ENCODE peak calls at places on chromosomes 6 and 20, in four cellular contexts. Z is right lobe of liver, W is hepatocyte, M is psoas muscle. Q is an unnamed sample. For H3K36me3 and H3K4me1, the result is how much of the 10 kb centered on the place peaks cover.

GRCh38 chr6:10373642-10374359 is 41.1 kb downstream of the TFAP2A start:
- DNase-seq in Z (no peak), W (no peak), M (no peak), Q (no peak)

GRCh38 chr6:42404494-42404893 is 47.2 kb downstream of the TRERF1 start:
- DNase-seq in Z (no peak), W (peak), M (no peak), Q (peak)

GRCh38 chr20:49887828-49888340 is 27.4 kb downstream of the SPATA2 start:
- DNase-seq in Z (peak), W (no peak), M (no peak), Q (no peak)

GRCh38 chr6:3724451-3725144 is 26.9 kb downstream of the PXDC1 start:
- DNase-seq in Z (no peak), W (no peak), M (peak), Q (peak)

GRCh38 chr6:13272131-13273046 is 55.9 kb downstream of the TBC1D7 start:
- DNase-seq in Z (peak), W (no peak), M (peak), Q (no peak)

GRCh38 chr6:22880686-22881433 is 311.5 kb downstream of the HDGFL1 start:
- DNase-seq in Z (no peak), W (peak), M (no peak), Q (no peak)

GRCh38 chr20:20369353-20370086 is 1.6 kb downstream of the INSM1 start:
- DNase-seq in Z (no peak), W (peak), M (no peak), Q (no peak)

GRCh38 chr20:51360451-51361230 is 181.9 kb downstream of the NFATC2 start:
- DNase-seq in Z (no peak), W (peak), M (no peak), Q (no peak)

GRCh38 chr6:117396228-117396627 is 29.5 kb downstream of the ROS1 start:
- DNase-seq in Z (no peak), W (no peak), M (no peak), Q (no peak)

GRCh38 chr20:41046716-41047115 is 18.1 kb downstream of the TOP1 start:
- DNase-seq in Z (no peak), W (no peak), M (no peak), Q (no peak)

GRCh38 chr20:39021748-39022147 is 59.6 kb downstream of the DHX35 start:
- DNase-seq in Z (no peak), W (no peak), M (no peak), Q (no peak)
- H3K36me3 ChIP-seq in Z (under half), W (under half), M (half or more), Q (half or more)

GRCh38 chr20:33819456-33819855 is 8.3 kb downstream of the CHMP4B start:
- DNase-seq in Z (no peak), W (no peak), M (no peak), Q (no peak)
- H3K4me1 ChIP-seq in Z (under half), W (under half), M (half or more), Q (half or more)

GRCh38 chr6:53043626-53044025 is 21.6 kb upstream of the FBXO9 start:
- DNase-seq in Z (no peak), W (no peak), M (no peak), Q (no peak)

GRCh38 chr6:53042112-53042511 is 23.1 kb upstream of the FBXO9 start:
- DNase-seq in Z (no peak), W (no peak), M (no peak), Q (no peak)

GRCh38 chr6:53046274-53046673 is 18.9 kb upstream of the FBXO9 start:
- DNase-seq in Z (no peak), W (no peak), M (no peak), Q (no peak)

GRCh38 chr6:53044572-53044971 is 20.6 kb upstream of the FBXO9 start:
- DNase-seq in Z (no peak), W (no peak), M (no peak), Q (no peak)

GRCh38 chr6:53044071-53044470 is 21.1 kb upstream of the FBXO9 start:
- DNase-seq in Z (no peak), W (peak), M (no peak), Q (peak)
- TF ChIP-seq CTCF in Z (no peak), W (no peak), M (no peak), Q (no peak)

DNA sequence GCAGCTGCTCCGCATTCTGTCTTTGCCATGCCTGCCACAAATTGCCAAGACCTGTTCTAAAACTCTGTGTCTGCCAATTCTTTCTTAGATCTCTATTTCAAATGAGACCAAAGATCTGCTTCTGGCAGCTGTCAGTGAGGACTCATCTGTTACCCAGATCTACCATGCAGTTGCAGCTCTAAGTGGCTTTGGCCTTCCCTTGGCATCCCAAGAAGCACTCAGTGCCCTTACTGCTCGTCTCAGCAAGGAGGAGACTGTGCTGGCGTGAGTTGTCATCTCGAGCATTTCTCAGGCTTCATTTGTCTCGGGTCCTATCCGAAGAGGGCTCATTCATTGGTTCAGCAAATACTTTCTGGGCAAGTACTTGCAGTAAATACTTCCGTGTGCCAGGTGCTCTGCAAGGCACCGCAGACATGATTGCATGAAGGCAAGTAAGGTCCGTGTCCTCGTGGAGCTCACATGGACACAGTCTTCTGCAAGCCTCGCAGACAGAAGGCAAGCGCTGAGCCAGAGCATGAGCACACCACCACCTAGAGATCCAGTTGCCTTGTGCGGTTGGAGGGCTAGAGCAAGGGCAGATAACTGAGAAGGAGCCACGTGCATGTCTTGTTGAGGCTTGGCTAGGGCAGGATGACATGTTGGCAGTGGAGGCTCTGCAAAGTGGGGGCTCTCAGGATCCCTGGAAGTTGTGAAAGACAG is 19.8 kb upstream of the MROH8 start:
- DNase-seq in Z (no peak), W (no peak), M (peak), Q (no peak)
- H3K36me3 ChIP-seq in Z (under half), W (under half), M (half or more), Q (half or more)

GRCh38 chr6:56770011-56770520 is 127.4 kb upstream of the DST start:
- DNase-seq in Z (no peak), W (no peak), M (no peak), Q (no peak)
- H3K4me1 ChIP-seq in Z (under half), W (under half), M (half or more), Q (under half)

GRCh38 chr6:93036835-93037234 is 382.5 kb downstream of the EPHA7 start:
- DNase-seq in Z (no peak), W (peak), M (no peak), Q (no peak)
- TF ChIP-seq CTCF in Z (peak), W (peak), M (no peak), Q (peak)

GRCh38 chr20:56393133-56393472 is 658 bp downstream of the CSTF1 start:
- DNase-seq in Z (no peak), W (no peak), M (no peak), Q (no peak)
- H3K36me3 ChIP-seq in Z (under half), W (under half), M (under half), Q (under half)

GRCh38 chr6:104969108-104969507 is 12.2 kb downstream of the LIN28B start:
- DNase-seq in Z (no peak), W (no peak), M (no peak), Q (no peak)
- H3K4me1 ChIP-seq in Z (under half), W (under half), M (under half), Q (under half)

DNA sequence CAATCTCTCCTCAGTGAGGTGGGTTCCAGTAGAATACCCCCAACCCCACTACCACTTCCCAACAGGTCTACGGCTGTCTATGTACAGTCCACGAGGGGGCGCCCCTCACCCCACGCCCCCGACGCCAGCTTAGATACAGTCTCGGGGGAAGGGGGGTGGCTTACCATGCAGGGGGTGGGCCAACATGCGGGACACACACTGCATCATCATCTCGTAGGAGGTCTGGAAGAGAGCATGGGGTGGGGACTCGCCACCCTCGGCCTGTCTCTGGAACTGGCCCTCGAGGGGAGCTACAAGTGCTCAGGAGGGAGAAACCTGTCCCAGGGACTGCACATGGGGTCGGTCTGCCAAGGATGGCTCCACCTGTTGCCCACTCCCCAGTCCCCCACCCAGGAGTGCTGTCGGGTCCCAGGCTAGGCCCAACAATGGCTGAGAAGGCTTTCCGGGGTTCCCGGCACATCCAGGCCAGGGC is 8.5 kb downstream of the MTCH1 start:
- DNase-seq in Z (no peak), W (no peak), M (no peak), Q (no peak)
- TF ChIP-seq CTCF in Z (peak), W (peak), M (peak), Q (peak)